ENCODE peak calls at places on chromosomes 11 and 22, in eight cellular contexts. Y is body of pancreas, I is GM23248, P is lower lobe of right lung, R is colonic mucosa, F is sigmoid colon, N is stomach, M is heart left ventricle. J is an unnamed sample. For H3K27me3, the result is how much of the 10 kb centered on the place peaks cover.

GRCh38 chr22:37167981-37168647 is 18.4 kb upstream of the IL2RB start:
- DNase-seq in M (no peak), N (no peak), Y (no peak), I (no peak), F (peak), R (no peak), P (peak), J (no peak)

GRCh38 chr22:36510966-36511881 is 4.4 kb upstream of the FOXRED2 start:
- DNase-seq in Y (peak), N (no peak), P (no peak), F (no peak), R (peak), M (no peak), I (peak), J (no peak)

GRCh38 chr11:92955900-92956299 is 13.6 kb upstream of the MTNR1B start:
- DNase-seq in R (no peak), Y (no peak), P (no peak), M (no peak), N (no peak), I (no peak), F (no peak), J (no peak)

GRCh38 chr11:114596175-114596919 is 761 bp upstream of the NXPE4 start:
- DNase-seq in P (no peak), Y (no peak), M (no peak), F (no peak), N (no peak), R (peak), I (no peak), J (no peak)

GRCh38 chr11:130911306-130911705 is 5.0 kb downstream of the SNX19 start:
- DNase-seq in P (no peak), Y (no peak), R (no peak), N (no peak), I (no peak), F (no peak), M (no peak), J (no peak)

GRCh38 chr22:35611891-35612576 is 5.1 kb downstream of the MB start:
- DNase-seq in R (peak), M (no peak), I (no peak), P (peak), F (peak), Y (no peak), N (no peak), J (no peak)

GRCh38 chr11:7348432-7349298 is 97.0 kb downstream of the SYT9 start:
- DNase-seq in Y (no peak), N (no peak), R (no peak), M (no peak), F (no peak), I (peak), P (no peak), J (no peak)

GRCh38 chr11:105137286-105137685 is 2.3 kb downstream of the CARD18 start:
- DNase-seq in I (no peak), F (no peak), R (no peak), N (no peak), Y (no peak), P (no peak), M (no peak), J (no peak)

GRCh38 chr22:19065929-19066328 is 56.3 kb downstream of the DGCR2 start:
- DNase-seq in P (peak), R (no peak), Y (no peak), M (no peak), I (no peak), N (no peak), F (no peak), J (no peak)

GRCh38 chr11:69006816-69007215 is 6.2 kb downstream of the MRGPRF start:
- DNase-seq in F (no peak), P (no peak), N (no peak), I (no peak), R (no peak), M (no peak), Y (no peak), J (peak)
- H3K27me3 ChIP-seq in F (under half), P (under half), N (under half), I (under half), R (under half), M (under half), Y (under half), J (under half)

GRCh38 chr11:117426941-117427340 is 99.3 kb downstream of the CEP164 start:
- DNase-seq in R (no peak), Y (no peak), N (no peak), P (no peak), M (no peak), I (no peak), F (no peak), J (no peak)
- H3K27ac ChIP-seq in R (no peak), Y (no peak), N (no peak), P (no peak), M (no peak), I (no peak), F (no peak), J (no peak)

GRCh38 chr22:39234157-39234793 is 10.5 kb downstream of the PDGFB start:
- DNase-seq in M (peak), P (peak), N (no peak), F (no peak), I (no peak), R (no peak), Y (no peak), J (no peak)
- H3K27me3 ChIP-seq in M (under half), P (under half), N (under half), F (under half), I (under half), R (under half), Y (under half), J (under half)

GRCh38 chr11:16605440-16605970 is 132.9 kb upstream of the C11orf58 start:
- DNase-seq in M (peak), Y (peak), P (no peak), I (peak), R (peak), F (no peak), N (peak), J (peak)
- H3K27ac ChIP-seq in M (peak), Y (peak), P (peak), I (no peak), R (peak), F (peak), N (peak), J (peak)

GRCh38 chr22:48210812-48211211 is 1448.4 kb downstream of the TBC1D22A start:
- DNase-seq in P (no peak), Y (no peak), R (no peak), N (no peak), F (no peak), I (no peak), M (no peak), J (no peak)

GRCh38 chr22:48208894-48209293 is 1446.4 kb downstream of the TBC1D22A start:
- DNase-seq in R (no peak), P (no peak), M (no peak), F (no peak), N (no peak), I (no peak), Y (no peak), J (no peak)

GRCh38 chr22:48209473-48210271 is 1447.2 kb downstream of the TBC1D22A start:
- DNase-seq in N (no peak), Y (no peak), F (no peak), I (no peak), P (no peak), R (no peak), M (no peak), J (no peak)

GRCh38 chr22:48204296-48204695 is 1441.8 kb downstream of the TBC1D22A start:
- DNase-seq in F (no peak), R (peak), P (no peak), M (no peak), Y (no peak), I (no peak), N (no peak), J (no peak)

GRCh38 chr22:48205790-48206189 is 1443.3 kb downstream of the TBC1D22A start:
- DNase-seq in N (no peak), F (no peak), M (no peak), R (peak), I (no peak), P (no peak), Y (no peak), J (no peak)
- H3K27me3 ChIP-seq in N (under half), F (under half), M (under half), R (under half), I (under half), P (under half), Y (under half), J (under half)

J was measured in ascending aorta.